ENCODE peak calls at places on chromosome 11, in eight cellular contexts. T is ovary, P is tibial nerve, W is stomach, R is sigmoid colon, B is A549, Y is K562, G is SK-N-SH. O is an unnamed sample.

GRCh38 chr11:8744423-8744822 is 61.8 kb downstream of the RPL27A start:
- DNase-seq in T (no peak), P (no peak), W (no peak), R (no peak), B (no peak), Y (no peak), G (no peak), O (no peak)

GRCh38 chr11:65498042-65498726 is 661 bp upstream of the MALAT1 start:
- DNase-seq in T (peak; percentile 49), P (peak; percentile 64), W (peak; percentile 63), R (peak; percentile 83), B (no peak), Y (no peak), G (no peak), O (no peak)

GRCh38 chr11:23539556-23539955 is 679.3 kb upstream of the CCDC179 start:
- DNase-seq in T (no peak), P (no peak), W (no peak), R (no peak), B (no peak), Y (no peak), G (no peak), O (no peak)

GRCh38 chr11:85694385-85694980 is 8.5 kb upstream of the CCDC89 start:
- DNase-seq in T (no peak), P (no peak), W (no peak), R (no peak), B (peak; percentile 31), Y (no peak), G (peak; percentile 31), O (no peak)

GRCh38 chr11:64100345-64100744 is 64.6 kb downstream of the FLRT1 start:
- DNase-seq in T (no peak), P (no peak), W (no peak), R (no peak), B (no peak), Y (peak; percentile 61), G (no peak), O (no peak)

GRCh38 chr11:128568166-128568778 is 19.1 kb downstream of the ETS1 start:
- DNase-seq in T (no peak), P (no peak), W (no peak), R (peak; percentile 59), B (no peak), Y (no peak), G (no peak), O (no peak)

GRCh38 chr11:27757953-27758352 is 57.7 kb upstream of the BDNF start:
- DNase-seq in T (no peak), P (no peak), W (no peak), R (no peak), B (no peak), Y (no peak), G (no peak), O (no peak)

GRCh38 chr11:16184588-16184987 is 171.8 kb downstream of the SOX6 start:
- DNase-seq in T (no peak), P (no peak), W (no peak), R (no peak), B (peak; percentile 55), Y (no peak), G (no peak), O (no peak)

GRCh38 chr11:134763030-134763388 is 351.0 kb upstream of the B3GAT1 start:
- DNase-seq in T (no peak), P (no peak), W (no peak), R (no peak), B (no peak), Y (no peak), G (peak; percentile 36), O (peak; percentile 60)

GRCh38 chr11:134761361-134761760 is 349.3 kb upstream of the B3GAT1 start:
- DNase-seq in T (no peak), P (no peak), W (no peak), R (no peak), B (no peak), Y (no peak), G (no peak), O (peak; percentile 66)

GRCh38 chr11:134761926-134762247 is 349.8 kb upstream of the B3GAT1 start:
- DNase-seq in T (no peak), P (no peak), W (no peak), R (no peak), B (no peak), Y (no peak), G (no peak), O (peak; percentile 66)

GRCh38 chr11:134760957-134761356 is 348.9 kb upstream of the B3GAT1 start:
- DNase-seq in T (no peak), P (no peak), W (no peak), R (no peak), B (no peak), Y (no peak), G (no peak), O (peak; percentile 64)

GRCh38 chr11:134762248-134763029 is 350.4 kb upstream of the B3GAT1 start:
- DNase-seq in T (no peak), P (no peak), W (no peak), R (no peak), B (no peak), Y (peak; percentile 16), G (no peak), O (peak; percentile 68)
- TF ChIP-seq EP300 in T (no peak), P (no peak), W (no peak), R (no peak), B (no peak), Y (no peak), G (no peak), O (no peak)

GRCh38 chr11:47350315-47350714 is 2.2 kb downstream of the MYBPC3 start:
- DNase-seq in T (no peak), P (no peak), W (no peak), R (no peak), B (no peak), Y (no peak), G (no peak), O (no peak)

GRCh38 chr11:47348131-47348802 is 4.2 kb downstream of the MYBPC3 start:
- DNase-seq in T (no peak), P (no peak), W (no peak), R (no peak), B (no peak), Y (no peak), G (no peak), O (no peak)

GRCh38 chr11:47347134-47347533 is 5.4 kb downstream of the MYBPC3 start:
- DNase-seq in T (no peak), P (no peak), W (no peak), R (no peak), B (no peak), Y (no peak), G (no peak), O (no peak)

GRCh38 chr11:47349521-47350095 is 2.9 kb downstream of the MYBPC3 start:
- DNase-seq in T (no peak), P (no peak), W (no peak), R (no peak), B (no peak), Y (no peak), G (no peak), O (no peak)

DNA sequence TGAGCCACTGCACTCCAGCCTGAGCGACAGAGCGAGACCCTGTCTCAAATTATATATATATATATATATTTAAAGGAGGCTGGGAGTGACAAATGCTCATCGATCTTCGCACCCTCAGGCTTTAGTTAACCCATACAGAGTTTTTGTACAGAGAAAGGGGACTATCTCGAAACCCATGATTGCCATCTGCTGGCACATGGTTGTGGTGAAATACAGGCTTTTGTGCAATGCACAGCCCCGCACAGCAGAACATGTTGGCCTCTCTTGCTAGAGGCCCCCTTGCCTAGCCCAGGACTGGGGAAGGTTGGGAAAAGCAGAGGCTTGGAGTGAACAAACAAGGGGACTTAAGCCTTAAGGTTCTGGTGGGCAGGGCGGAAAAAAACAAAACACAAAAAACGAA is 3.6 kb downstream of the MYBPC3 start:
- DNase-seq in T (no peak), P (no peak), W (no peak), R (no peak), B (peak; percentile 50), Y (no peak), G (peak; percentile 65), O (no peak)
- TF ChIP-seq CTCF in T (no peak), P (no peak), W (no peak), R (no peak), B (peak; percentile 33), Y (peak; percentile 30), G (peak; percentile 41), O (no peak)

GRCh38 chr11:96658436-96658835 is 268.6 kb downstream of the JRKL start:
- DNase-seq in T (no peak), P (no peak), W (no peak), R (no peak), B (no peak), Y (no peak), G (no peak), O (no peak)

GRCh38 chr11:96664108-96664507 is 274.3 kb downstream of the JRKL start:
- DNase-seq in T (no peak), P (no peak), W (no peak), R (no peak), B (no peak), Y (no peak), G (no peak), O (no peak)
- TF ChIP-seq EP300 in T (no peak), P (no peak), W (no peak), R (no peak), B (no peak), Y (no peak), G (peak; percentile 31), O (no peak)

GRCh38 chr11:118172356-118172755 is 4.1 kb downstream of the SCN2B start:
- DNase-seq in T (no peak), P (no peak), W (no peak), R (no peak), B (no peak), Y (no peak), G (no peak), O (no peak)
- TF ChIP-seq CTCF in T (no peak), P (no peak), W (no peak), R (no peak), B (no peak), Y (no peak), G (no peak), O (no peak)

O was measured in esophagus muscularis mucosa.